ENCODE peak calls at places on chromosomes 6 and 20, in five cellular contexts. M is neural progenitor cell, Q is OCI-LY7, Z is SK-N-SH, A is HCT116. P is an unnamed sample.
A peak's percentile ranks its signal among the peaks of the same experiment; 100 is the strongest.

GRCh38 chr20:15890358-15890982 is 682.8 kb downstream of the KIF16B start:
- DNase-seq in Q (no peak), Z (no peak), M (no peak), A (no peak), P (no peak)

GRCh38 chr6:125584468-125584939 is 164.9 kb upstream of the HEY2 start:
- DNase-seq in A (no peak), Z (no peak), M (peak; percentile 83), Q (no peak), P (peak; percentile 77)

GRCh38 chr6:72246926-72247325 is 360.6 kb downstream of the RIMS1 start:
- DNase-seq in Q (no peak), Z (peak; percentile 0), M (peak; percentile 27), A (peak; percentile 0), P (peak; percentile 47)

GRCh38 chr6:43933111-43933885 is 163.3 kb downstream of the VEGFA start:
- DNase-seq in A (no peak), Q (no peak), Z (peak; percentile 52), M (no peak), P (no peak)

GRCh38 chr6:45864651-45865050 is 151.0 kb downstream of the CLIC5 start:
- DNase-seq in Z (no peak), Q (no peak), A (no peak), M (no peak), P (no peak)

GRCh38 chr6:42101186-42101657 is 41.2 kb downstream of the C6orf132 start:
- DNase-seq in M (no peak), Q (no peak), A (no peak), Z (no peak), P (no peak)

GRCh38 chr6:20540683-20541082 is 6.4 kb downstream of the CDKAL1 start:
- DNase-seq in A (no peak), Z (no peak), M (no peak), Q (no peak), P (no peak)

GRCh38 chr6:103995571-103995970 is 864.1 kb downstream of the HACE1 start:
- DNase-seq in M (no peak), Z (no peak), A (no peak), Q (no peak), P (no peak)

GRCh38 chr6:20811112-20811746 is 277.0 kb downstream of the CDKAL1 start:
- DNase-seq in Q (no peak), Z (no peak), A (peak; percentile 85), M (peak; percentile 59), P (peak; percentile 96)

GRCh38 chr6:135555550-135555949 is 58.0 kb upstream of the AHI1 start:
- DNase-seq in M (no peak), Q (peak; percentile 21), Z (no peak), A (no peak), P (peak; percentile 40)

GRCh38 chr20:45322952-45323383 is 14.9 kb upstream of the MATN4 start:
- DNase-seq in A (peak; percentile 31), Z (no peak), Q (peak; percentile 75), M (no peak), P (no peak)

GRCh38 chr6:96917098-96917497 is 7.4 kb upstream of the KLHL32 start:
- DNase-seq in A (no peak), Q (no peak), M (no peak), Z (no peak), P (no peak)

GRCh38 chr6:37489697-37490336 is 9.9 kb downstream of the CCDC167 start:
- DNase-seq in Q (peak; percentile 30), Z (peak; percentile 68), M (no peak), A (no peak), P (no peak)

GRCh38 chr20:25487975-25488374 is 80.5 kb downstream of the GINS1 start:
- DNase-seq in A (no peak), Q (no peak), M (no peak), Z (no peak), P (no peak)

GRCh38 chr6:111658445-111659154 is 52.9 kb upstream of the TRAF3IP2 start:
- DNase-seq in Q (no peak), M (no peak), A (no peak), Z (no peak), P (no peak)

GRCh38 chr6:47071681-47072080 is 29.5 kb upstream of the ADGRF1 start:
- DNase-seq in Q (no peak), M (no peak), Z (no peak), A (no peak), P (no peak)

GRCh38 chr6:110946498-110946897 is 12.0 kb upstream of the GTF3C6 start:
- DNase-seq in M (no peak), Z (no peak), A (no peak), Q (no peak), P (no peak)

GRCh38 chr20:35503841-35504460 is 25.5 kb downstream of the C20orf173 start:
- DNase-seq in A (no peak), M (no peak), Z (no peak), Q (no peak), P (no peak)

GRCh38 chr6:170042596-170043118 is 248.2 kb downstream of the DLL1 start:
- DNase-seq in M (no peak), Q (no peak), A (no peak), Z (no peak), P (no peak)

GRCh38 chr20:52150440-52151258 is 40.9 kb downstream of the ZFP64 start:
- DNase-seq in Q (peak; percentile 51), A (peak; percentile 33), M (peak; percentile 54), Z (peak; percentile 65), P (peak; percentile 61)

GRCh38 chr6:11848852-11849731 is 70.5 kb upstream of the ADTRP start:
- DNase-seq in M (no peak), Z (no peak), Q (no peak), A (no peak), P (no peak)

GRCh38 chr6:129317931-129318820 is 391.8 kb downstream of the ARHGAP18 start:
- DNase-seq in A (no peak), M (peak; percentile 53), Q (no peak), Z (no peak), P (peak; percentile 90)

DNA sequence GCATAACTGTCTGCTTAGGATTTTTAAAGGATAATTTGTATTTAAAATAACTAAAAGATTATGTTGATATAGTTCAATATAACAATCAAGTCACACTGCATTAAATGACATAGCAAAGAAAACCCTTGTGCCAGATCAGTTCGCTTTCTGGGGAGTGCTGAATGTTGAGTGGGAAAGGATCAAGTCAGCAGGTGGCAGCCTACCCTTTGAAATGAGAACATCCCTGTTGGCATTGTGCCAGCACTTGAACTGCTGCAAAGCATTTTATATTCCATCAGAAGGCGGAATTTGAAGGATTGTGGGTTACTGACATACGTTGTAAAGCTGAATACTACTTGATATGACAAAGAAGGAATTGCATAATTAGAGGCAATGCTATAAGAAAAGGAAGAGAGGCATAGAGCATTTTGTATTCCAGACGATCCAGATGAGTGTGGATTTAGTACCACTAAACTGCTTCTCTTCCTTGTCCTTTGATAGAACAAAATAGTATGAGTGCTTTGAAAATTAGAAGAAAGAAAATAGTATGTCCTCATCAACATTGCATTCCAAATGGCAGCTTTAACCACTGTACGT is 26.6 kb downstream of the BCKDHB start:
- DNase-seq in Z (peak; percentile 39), M (peak; percentile 47), Q (peak; percentile 8), A (peak; percentile 47), P (peak; percentile 53)
- TF ChIP-seq CTCF in Z (peak; percentile 74), M (peak; percentile 45), Q (peak; percentile 34), A (peak; percentile 64), P (peak; percentile 66)

GRCh38 chr20:19847383-19847782 is 89.3 kb downstream of the RIN2 start:
- DNase-seq in Q (no peak), A (no peak), Z (no peak), M (no peak), P (no peak)

GRCh38 chr20:19850190-19850533 is 92.1 kb downstream of the RIN2 start:
- DNase-seq in Q (no peak), M (peak; percentile 13), Z (peak; percentile 36), A (no peak), P (no peak)

GRCh38 chr20:19851863-19852262 is 93.8 kb downstream of the RIN2 start:
- DNase-seq in M (no peak), A (no peak), Q (no peak), Z (no peak), P (no peak)

GRCh38 chr20:19855426-19855825 is 97.4 kb downstream of the RIN2 start:
- DNase-seq in M (no peak), Z (no peak), Q (no peak), A (no peak), P (no peak)

GRCh38 chr20:19849341-19850189 is 91.5 kb downstream of the RIN2 start:
- DNase-seq in M (no peak), Z (no peak), A (no peak), Q (no peak), P (no peak)
- TF ChIP-seq EZH2phosphoT487 in M (no peak), Z (no peak), A (no peak), Q (no peak), P (no peak)

DNA sequence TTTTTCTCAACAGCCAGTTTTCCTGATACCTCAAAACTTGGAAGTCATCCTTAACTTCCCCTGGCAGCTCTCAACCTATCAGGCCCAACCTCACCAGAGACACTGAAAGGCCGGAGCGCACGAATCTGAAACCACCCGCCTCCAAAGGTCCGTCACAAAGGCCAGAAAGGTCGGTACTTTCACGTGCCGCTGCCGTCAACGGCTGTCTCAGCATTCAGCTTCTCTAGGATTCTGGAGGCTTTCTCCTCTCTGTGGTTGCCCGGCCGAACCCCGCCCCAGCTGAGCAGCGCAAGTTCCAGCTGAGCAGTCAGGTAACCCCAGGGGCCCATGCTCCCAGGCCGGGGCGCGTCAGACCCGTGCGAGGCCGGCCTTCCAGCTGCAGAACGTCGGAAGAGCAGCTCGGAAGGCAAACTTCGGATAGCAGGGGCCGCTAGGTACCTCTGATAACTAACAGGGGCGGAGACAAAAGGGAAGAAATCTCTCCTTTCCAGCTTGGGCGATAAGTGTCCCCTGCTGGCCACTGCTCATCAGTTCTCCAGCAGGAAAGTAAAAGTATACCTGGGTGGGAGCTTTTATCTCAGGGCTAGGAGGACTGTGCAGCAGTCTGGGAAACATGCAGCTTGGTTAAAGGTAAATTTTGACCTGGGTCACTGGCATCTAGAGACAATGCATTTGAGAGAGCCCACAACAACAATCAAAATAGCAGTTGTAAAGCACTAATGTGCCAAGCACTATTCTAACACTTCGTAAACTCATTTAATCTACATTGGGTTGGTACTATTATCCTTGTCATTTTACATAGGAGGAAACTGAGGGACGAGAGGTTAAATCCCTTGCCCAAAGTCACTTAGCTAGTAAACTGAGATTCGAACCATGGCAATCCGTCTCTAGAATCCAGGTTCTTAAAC is 16.1 kb downstream of the ZSCAN12 start:
- DNase-seq in M (peak; percentile 95), A (peak; percentile 82), Q (no peak), Z (peak; percentile 50), P (peak; percentile 98)
- TF ChIP-seq CTCF in M (peak; percentile 71), A (peak; percentile 69), Q (no peak), Z (peak; percentile 46), P (peak; percentile 62)

GRCh38 chr6:166640342-166641043 is 13.4 kb upstream of the RPS6KA2 start:
- DNase-seq in M (no peak), A (no peak), Q (no peak), Z (no peak), P (peak; percentile 47)
- TF ChIP-seq EZH2phosphoT487 in M (no peak), A (no peak), Q (no peak), Z (no peak), P (no peak)

GRCh38 chr20:10433623-10434466 is at the start of gene MKKS:
- DNase-seq in Z (peak; percentile 90), A (peak; percentile 80), M (peak; percentile 95), Q (peak; percentile 83), P (peak; percentile 90)
- TF ChIP-seq CTCF in Z (peak; percentile 14), A (no peak), M (peak; percentile 9), Q (peak; percentile 5), P (no peak)